ENCODE peak calls at places on chromosomes 1 and 21, in ten cellular contexts. J, O, X, C, R, W, A, L, E and T are unnamed samples.

GRCh38 chr1:180917306-180918065 is 4.8 kb downstream of the KIAA1614 start:
- DNase-seq in E (no peak), W (no peak), R (no peak), O (no peak), J (no peak), A (peak; percentile 72), C (no peak), X (peak; percentile 45), L (no peak), T (no peak)

GRCh38 chr21:42560517-42561179 is 47.0 kb downstream of the SLC37A1 start:
- DNase-seq in A (no peak), R (no peak), W (no peak), X (no peak), E (no peak), C (no peak), O (no peak), J (no peak), L (no peak), T (no peak)

GRCh38 chr1:7406641-7407546 is 364.2 kb upstream of the VAMP3 start:
- DNase-seq in O (no peak), X (no peak), W (no peak), R (no peak), A (no peak), C (no peak), J (no peak), E (no peak), L (no peak), T (no peak)

GRCh38 chr1:117638759-117639158 is 32.9 kb downstream of the TENT5C start:
- DNase-seq in R (no peak), E (no peak), C (no peak), X (no peak), O (no peak), W (no peak), A (no peak), J (no peak), L (no peak), T (no peak)

GRCh38 chr1:203682401-203683383 is 56.1 kb downstream of the ATP2B4 start:
- DNase-seq in X (no peak), C (no peak), J (no peak), W (no peak), R (peak; percentile 72), L (no peak), E (no peak), A (no peak), O (peak; percentile 71), T (no peak)

GRCh38 chr1:244395965-244396364 is 55.7 kb downstream of the ADSS2 start:
- DNase-seq in R (no peak), W (no peak), X (no peak), A (no peak), J (peak; percentile 62), E (no peak), C (no peak), O (no peak), L (no peak), T (no peak)

GRCh38 chr1:24964811-24965570 is 34.9 kb upstream of the RUNX3 start:
- DNase-seq in C (no peak), L (peak; percentile 55), A (no peak), W (no peak), X (peak; percentile 88), R (peak; percentile 89), E (no peak), J (no peak), O (peak; percentile 93), T (peak; percentile 79)

GRCh38 chr1:155352600-155352999 is 31.9 kb downstream of the RUSC1 start:
- DNase-seq in O (no peak), X (no peak), W (no peak), C (no peak), L (no peak), A (no peak), E (no peak), J (no peak), R (no peak), T (no peak)

GRCh38 chr1:6884652-6885153 is 99.4 kb downstream of the CAMTA1 start:
- DNase-seq in O (no peak), R (no peak), X (no peak), L (no peak), E (no peak), J (no peak), W (no peak), C (no peak), A (no peak), T (no peak)